ENCODE peak calls at places on chromosomes 5 and 9, in five cellular contexts. M is activated CD4-positive, alpha-beta T cell treated with anti-CD3 and anti-CD28 coated beads for 24 hours; G is stimulated activated CD8-positive, alpha-beta memory T cell treated with anti-CD3 and anti-CD28 coated beads, Interleukin-4, amount 100 ng/mL, for 1 hour; K is GM13977; Q is naive thymus-derived CD4-positive, alpha-beta T cell. Y is an unnamed sample.

GRCh38 chr5:81020478-81021167 is 60.5 kb downstream of the RASGRF2 start:
- DNase-seq in Q (no peak), K (no peak), G (no peak), M (no peak), Y (no peak)

GRCh38 chr5:24367211-24367610 is 277.6 kb downstream of the CDH10 start:
- DNase-seq in M (no peak), G (no peak), K (no peak), Q (no peak), Y (no peak)

GRCh38 chr9:124500796-124501611 is 6.2 kb downstream of the NR5A1 start:
- DNase-seq in M (no peak), K (no peak), Q (no peak), G (no peak), Y (no peak)

GRCh38 chr5:55440188-55440646 is 94.5 kb downstream of the PLPP1 start:
- DNase-seq in M (peak; percentile 8), K (no peak), G (no peak), Q (no peak), Y (no peak)

GRCh38 chr9:132434875-132435274 is 24.9 kb downstream of the CFAP77 start:
- DNase-seq in G (no peak), Q (no peak), K (no peak), M (no peak), Y (no peak)

GRCh38 chr5:72951850-72952468 is 3.9 kb upstream of the FCHO2 start:
- DNase-seq in M (no peak), Q (no peak), K (no peak), G (no peak), Y (no peak)

GRCh38 chr9:109771796-109772525 is 8.0 kb upstream of the PALM2AKAP2 start:
- DNase-seq in Q (no peak), K (no peak), M (no peak), G (no peak), Y (no peak)

GRCh38 chr9:124894035-124894740 is 32.3 kb downstream of the ARPC5L start:
- DNase-seq in Q (no peak), M (no peak), G (no peak), K (no peak), Y (no peak)

GRCh38 chr5:179923422-179923821 is 15.7 kb upstream of the TBC1D9B start:
- DNase-seq in M (no peak), G (no peak), K (no peak), Q (no peak), Y (no peak)

GRCh38 chr5:106880656-106881055 is 790.1 kb downstream of the EFNA5 start:
- DNase-seq in G (no peak), Q (no peak), K (no peak), M (no peak), Y (no peak)

GRCh38 chr5:180607861-180608571 is 16.7 kb upstream of the SCGB3A1 start:
- DNase-seq in Q (no peak), K (no peak), M (no peak), G (no peak), Y (no peak)

GRCh38 chr5:176793343-176793699 is 17.0 kb upstream of the UNC5A start:
- DNase-seq in M (no peak), Q (no peak), K (no peak), G (no peak), Y (no peak)

GRCh38 chr9:119998614-119999013 is 581.4 kb downstream of the CDK5RAP2 start:
- DNase-seq in Q (no peak), G (no peak), M (no peak), K (no peak), Y (no peak)

GRCh38 chr5:43674536-43674935 is 71.6 kb downstream of the NNT start:
- DNase-seq in M (no peak), K (no peak), G (no peak), Q (no peak), Y (no peak)

GRCh38 chr9:3001311-3001710 is 157.4 kb upstream of the PUM3 start:
- DNase-seq in Q (no peak), G (no peak), M (no peak), K (no peak), Y (no peak)

Y was measured in GOT3.